ENCODE peak calls at places on chromosomes 6 and 20, in seven cellular contexts. K is sigmoid colon; F is CD8-positive, alpha-beta memory T cell; X is A549; J is CD8-positive, alpha-beta T cell; R is MM.1S; P is GM23338. A is an unnamed sample.

GRCh38 chr6:38639498-38640215 is at the start of gene BTBD9:
- DNase-seq in P (peak; percentile 86), K (peak; percentile 90), F (peak; percentile 75), X (peak; percentile 34), J (peak; percentile 78), R (peak; percentile 82), A (peak; percentile 80)

GRCh38 chr6:10451828-10452509 is 37.1 kb upstream of the TFAP2A start:
- DNase-seq in J (no peak), X (peak; percentile 81), F (no peak), P (peak; percentile 25), K (no peak), R (no peak), A (no peak)

GRCh38 chr20:53613748-53614147 is 20.1 kb upstream of the ZNF217 start:
- DNase-seq in F (no peak), X (no peak), P (no peak), J (no peak), K (no peak), R (no peak), A (no peak)

GRCh38 chr6:128754658-128755256 is 128.2 kb upstream of the LAMA2 start:
- DNase-seq in F (no peak), X (no peak), K (no peak), J (no peak), R (no peak), P (no peak), A (no peak)

GRCh38 chr6:135054238-135054574 is 416 bp downstream of the HBS1L start:
- DNase-seq in F (no peak), P (no peak), R (no peak), K (no peak), J (no peak), X (no peak), A (no peak)

GRCh38 chr6:113999284-113999683 is 28.3 kb upstream of the HDAC2 start:
- DNase-seq in X (no peak), K (no peak), J (no peak), R (no peak), F (no peak), P (no peak), A (no peak)

GRCh38 chr6:139765825-139766285 is 391.4 kb upstream of the CITED2 start:
- DNase-seq in P (no peak), J (no peak), K (no peak), F (no peak), R (no peak), X (peak; percentile 41), A (no peak)

GRCh38 chr6:125564941-125565340 is 184.5 kb upstream of the HEY2 start:
- DNase-seq in J (no peak), P (no peak), R (no peak), X (no peak), F (no peak), K (no peak), A (no peak)

GRCh38 chr6:18240230-18240629 is 24.1 kb downstream of the DEK start:
- DNase-seq in F (no peak), J (no peak), P (no peak), X (no peak), K (no peak), R (no peak), A (no peak)

GRCh38 chr6:165925474-165926156 is 242.0 kb downstream of the TBXT start:
- DNase-seq in R (no peak), F (no peak), K (no peak), P (no peak), X (no peak), J (no peak), A (no peak)

GRCh38 chr20:34528921-34529297 is 12.7 kb downstream of the DYNLRB1 start:
- DNase-seq in X (no peak), J (no peak), K (peak; percentile 78), R (no peak), F (no peak), P (no peak), A (no peak)

GRCh38 chr6:7323074-7323473 is 10.1 kb upstream of the SSR1 start:
- DNase-seq in F (no peak), J (no peak), P (no peak), R (no peak), X (no peak), K (no peak), A (no peak)
- H3K4me1 ChIP-seq in F (no peaks in the 10 kb centered on the region), J (no peaks in the 10 kb centered on the region), P (no peaks in the 10 kb centered on the region), R (no peaks in the 10 kb centered on the region), X (no peaks in the 10 kb centered on the region), K (no peaks in the 10 kb centered on the region), A (no peaks in the 10 kb centered on the region)

DNA sequence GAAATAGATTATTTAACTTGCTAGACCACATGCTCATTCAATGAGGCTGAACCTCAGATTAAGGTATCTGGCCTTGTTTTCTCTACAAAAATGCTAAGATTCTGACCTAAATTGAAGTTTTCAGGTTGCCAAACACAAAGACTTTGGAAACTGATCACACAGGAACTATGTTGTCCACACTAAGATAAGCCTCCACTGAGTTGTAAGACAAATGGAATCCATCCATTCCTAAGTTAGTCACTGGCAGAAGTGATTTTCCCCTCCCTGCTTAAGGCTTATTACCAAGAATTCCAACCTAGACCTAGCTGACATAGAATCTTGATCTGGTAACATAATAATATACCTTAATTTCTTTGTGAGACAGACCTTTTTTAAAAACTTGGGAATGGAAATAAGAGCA is 608.1 kb downstream of the TENT5A start:
- DNase-seq in X (no peak), R (no peak), P (no peak), K (no peak), F (no peak), J (no peak), A (no peak)
- H3K4me1 ChIP-seq in X (no peaks in the 10 kb centered on the region), R (no peaks in the 10 kb centered on the region), P (no peaks in the 10 kb centered on the region), K (no peaks in the 10 kb centered on the region), F (no peaks in the 10 kb centered on the region), J (no peaks in the 10 kb centered on the region), A (no peaks in the 10 kb centered on the region)

GRCh38 chr20:58876437-58876836 is 23.9 kb downstream of the GNAS start:
- DNase-seq in R (no peak), P (no peak), J (no peak), X (no peak), F (no peak), K (no peak), A (no peak)

GRCh38 chr20:58871533-58872102 is 19.1 kb downstream of the GNAS start:
- DNase-seq in P (no peak), J (no peak), K (no peak), R (no peak), F (no peak), X (no peak), A (no peak)

GRCh38 chr20:58875541-58876134 is 23.1 kb downstream of the GNAS start:
- DNase-seq in J (no peak), R (no peak), X (no peak), P (no peak), K (no peak), F (no peak), A (no peak)

GRCh38 chr20:58875111-58875510 is 22.6 kb downstream of the GNAS start:
- DNase-seq in J (no peak), R (no peak), K (no peak), P (no peak), X (no peak), F (no peak), A (no peak)

GRCh38 chr20:58874469-58874868 is 22.0 kb downstream of the GNAS start:
- DNase-seq in R (no peak), X (no peak), P (no peak), K (no peak), F (no peak), J (no peak), A (no peak)
- H3K4me1 ChIP-seq in R (no peaks in the 10 kb centered on the region), X (no peaks in the 10 kb centered on the region), P (peaks cover 48% of the 10 kb centered on the region), K (no peaks in the 10 kb centered on the region), F (peaks cover 10% of the 10 kb centered on the region), J (peaks cover 16% of the 10 kb centered on the region), A (no peaks in the 10 kb centered on the region)

DNA sequence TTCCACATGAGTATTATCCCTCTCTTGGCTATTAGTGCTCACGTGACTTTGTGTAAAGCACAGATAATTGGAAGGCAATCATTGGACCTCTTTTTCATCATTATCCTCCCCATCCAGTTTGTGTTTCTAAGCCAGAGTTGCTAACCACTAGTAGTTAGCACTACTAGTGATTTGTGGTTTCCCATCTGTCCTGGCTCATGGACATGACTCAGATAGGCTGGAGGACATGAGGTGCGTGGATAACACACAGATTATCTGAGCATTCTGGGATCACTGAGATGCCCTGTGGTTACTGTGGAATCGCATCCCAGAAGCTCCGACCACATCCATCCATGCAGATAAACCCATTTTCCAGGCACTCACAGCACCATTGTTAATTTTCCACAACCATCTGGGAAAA is 123.8 kb upstream of the NAA20 start:
- DNase-seq in F (no peak), K (no peak), R (no peak), X (no peak), J (no peak), P (no peak), A (no peak)
- H3K4me1 ChIP-seq in F (no peaks in the 10 kb centered on the region), K (peaks cover 35% of the 10 kb centered on the region), R (peaks cover 8% of the 10 kb centered on the region), X (peaks cover 28% of the 10 kb centered on the region), J (no peaks in the 10 kb centered on the region), P (no peaks in the 10 kb centered on the region), A (no peaks in the 10 kb centered on the region)

GRCh38 chr20:25032065-25032477 is 25.9 kb downstream of the ACSS1 start:
- DNase-seq in K (no peak), R (no peak), P (peak; percentile 14), J (no peak), X (no peak), F (no peak), A (no peak)

GRCh38 chr20:25031241-25031640 is 26.7 kb downstream of the ACSS1 start:
- DNase-seq in K (no peak), R (no peak), P (no peak), F (no peak), X (no peak), J (no peak), A (no peak)

GRCh38 chr20:25032478-25033183 is 25.3 kb downstream of the ACSS1 start:
- DNase-seq in R (no peak), F (no peak), K (peak; percentile 83), J (no peak), P (peak; percentile 35), X (no peak), A (no peak)

GRCh38 chr20:25033941-25034335 is 24.0 kb downstream of the ACSS1 start:
- DNase-seq in J (no peak), K (peak; percentile 82), F (no peak), P (no peak), X (no peak), R (no peak), A (no peak)

GRCh38 chr20:25033250-25033940 is 24.5 kb downstream of the ACSS1 start:
- DNase-seq in K (no peak), R (no peak), P (no peak), X (no peak), F (no peak), J (no peak), A (no peak)
- H3K4me1 ChIP-seq in K (peaks cover 88% of the 10 kb centered on the region), R (peaks cover 30% of the 10 kb centered on the region), P (no peaks in the 10 kb centered on the region), X (no peaks in the 10 kb centered on the region), F (peaks cover 30% of the 10 kb centered on the region), J (peaks cover 30% of the 10 kb centered on the region), A (peaks cover 28% of the 10 kb centered on the region)

GRCh38 chr20:1324598-1325172 is 4.3 kb downstream of the SDCBP2 start:
- DNase-seq in R (no peak), F (peak; percentile 23), X (peak; percentile 64), P (no peak), J (no peak), K (peak; percentile 60), A (no peak)

GRCh38 chr20:1323256-1323655 is 5.7 kb downstream of the SDCBP2 start:
- DNase-seq in X (no peak), R (no peak), P (no peak), F (no peak), K (peak; percentile 42), J (no peak), A (no peak)

GRCh38 chr20:1325173-1326030 is 3.5 kb downstream of the SDCBP2 start:
- DNase-seq in K (peak; percentile 99), F (peak; percentile 99), P (peak; percentile 96), X (peak; percentile 100), R (peak; percentile 98), J (peak; percentile 99), A (peak; percentile 99)

GRCh38 chr20:1322511-1323245 is 6.3 kb downstream of the SDCBP2 start:
- DNase-seq in X (no peak), J (no peak), F (no peak), P (no peak), R (no peak), K (peak; percentile 72), A (no peak)

GRCh38 chr20:1323830-1324597 is 4.9 kb downstream of the SDCBP2 start:
- DNase-seq in R (no peak), P (no peak), X (no peak), J (no peak), F (no peak), K (peak; percentile 59), A (no peak)
- H3K4me1 ChIP-seq in R (peaks cover 13% of the 10 kb centered on the region), P (peaks cover 7% of the 10 kb centered on the region), X (peaks cover 34% of the 10 kb centered on the region), J (peaks cover 26% of the 10 kb centered on the region), F (peaks cover 26% of the 10 kb centered on the region), K (peaks cover 38% of the 10 kb centered on the region), A (peaks cover 40% of the 10 kb centered on the region)